ENCODE peak calls at places on chromosomes 6 and 20, in six cellular contexts. Z, B, G, X, N and T are unnamed samples.

GRCh38 chr6:116556065-116556464 is 2.5 kb downstream of the CALHM4 start:
- DNase-seq in Z (no peak), B (no peak), G (no peak), X (no peak), N (no peak), T (no peak)

GRCh38 chr6:162468326-162468725 is 259.2 kb downstream of the PRKN start:
- DNase-seq in Z (no peak), B (no peak), G (no peak), X (no peak), N (no peak), T (no peak)

GRCh38 chr20:46375771-46376170 is 30.6 kb downstream of the ELMO2 start:
- DNase-seq in Z (no peak), B (no peak), G (no peak), X (no peak), N (no peak), T (no peak)

GRCh38 chr20:61346996-61347906 is 95.2 kb downstream of the CDH4 start:
- DNase-seq in Z (no peak), B (no peak), G (no peak), X (no peak), N (no peak), T (no peak)

GRCh38 chr20:15931897-15932296 is 641.4 kb downstream of the KIF16B start:
- DNase-seq in Z (no peak), B (no peak), G (no peak), X (no peak), N (no peak), T (no peak)

GRCh38 chr20:35328095-35328685 is 36.0 kb upstream of the FAM83C start:
- DNase-seq in Z (no peak), B (no peak), G (no peak), X (no peak), N (no peak), T (no peak)

GRCh38 chr6:131867744-131868143 is 59.9 kb downstream of the ENPP1 start:
- DNase-seq in Z (no peak), B (no peak), G (no peak), X (no peak), N (no peak), T (no peak)

GRCh38 chr6:70725817-70726413 is 58.2 kb downstream of the SMAP1 start:
- DNase-seq in Z (no peak), B (no peak), G (no peak), X (no peak), N (no peak), T (no peak)

GRCh38 chr20:43752561-43753301 is 25.9 kb upstream of the GTSF1L start:
- DNase-seq in Z (no peak), B (peak), G (no peak), X (no peak), N (peak), T (no peak)

GRCh38 chr6:127481628-127482027 is 22.4 kb upstream of the KIAA0408 start:
- DNase-seq in Z (no peak), B (no peak), G (no peak), X (no peak), N (no peak), T (no peak)

GRCh38 chr6:160127270-160128124 is 5.9 kb downstream of the SLC22A1 start:
- DNase-seq in Z (no peak), B (peak), G (no peak), X (peak), N (no peak), T (no peak)

GRCh38 chr6:6962699-6963098 is 145.1 kb upstream of the RREB1 start:
- DNase-seq in Z (no peak), B (no peak), G (no peak), X (no peak), N (no peak), T (no peak)

GRCh38 chr6:4313044-4313686 is 177.8 kb upstream of the ECI2 start:
- DNase-seq in Z (peak), B (no peak), G (no peak), X (no peak), N (peak), T (peak)

GRCh38 chr6:210778-211177 is 81.5 kb upstream of the DUSP22 start:
- DNase-seq in Z (no peak), B (no peak), G (no peak), X (no peak), N (no peak), T (no peak)

GRCh38 chr20:48638546-48638945 is 189.3 kb downstream of the PREX1 start:
- DNase-seq in Z (peak), B (no peak), G (no peak), X (no peak), N (no peak), T (no peak)

GRCh38 chr6:32152414-32153251 is 894 bp upstream of the PRRT1 start:
- DNase-seq in Z (no peak), B (peak), G (no peak), X (no peak), N (no peak), T (no peak)

GRCh38 chr6:32153835-32154513 is at the start of gene PPT2:
- DNase-seq in Z (peak), B (peak), G (peak), X (no peak), N (peak), T (peak)

GRCh38 chr6:32154514-32155161 is 697 bp downstream of the PPT2 start:
- DNase-seq in Z (peak), B (peak), G (peak), X (no peak), N (peak), T (peak)

GRCh38 chr6:32151885-32152311 is at the start of gene PRRT1:
- DNase-seq in Z (no peak), B (no peak), G (no peak), X (no peak), N (no peak), T (no peak)

DNA sequence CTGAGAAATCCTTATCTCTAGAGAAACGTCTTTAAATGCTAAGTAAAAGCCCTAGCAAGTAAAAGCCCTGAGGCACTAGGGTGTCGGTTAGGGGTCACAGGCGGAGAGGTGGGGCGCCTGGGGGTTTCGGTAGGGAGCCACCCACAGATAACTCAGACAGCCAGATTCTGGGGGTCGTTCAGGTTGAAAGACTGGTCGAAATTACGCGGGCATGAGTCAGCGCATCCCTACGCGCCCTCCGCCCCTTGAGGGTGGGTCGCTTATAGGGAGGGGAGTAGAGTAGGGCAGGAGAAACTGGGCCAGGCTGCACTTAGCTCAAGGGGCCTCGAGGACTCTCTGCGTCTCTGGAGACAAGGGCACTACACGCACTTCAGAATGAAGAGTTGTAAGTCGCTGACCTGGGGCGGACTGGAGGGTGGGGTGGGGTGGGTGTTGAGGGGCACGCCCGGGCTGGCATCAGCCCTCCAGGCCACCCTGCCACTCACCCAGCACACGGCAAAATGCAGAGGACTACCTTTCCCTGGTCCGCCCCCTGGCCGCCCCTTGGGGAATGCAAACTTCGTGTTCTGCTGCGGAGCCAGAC is 598 bp upstream of the PPT2 start:
- DNase-seq in Z (no peak), B (peak), G (no peak), X (no peak), N (no peak), T (peak)
- H3K27ac ChIP-seq in Z (peak), B (peak), G (peak), X (peak), N (peak), T (peak)

GRCh38 chr6:118896339-118897136 is 2.6 kb downstream of the ASF1A start:
- DNase-seq in Z (peak), B (no peak), G (no peak), X (no peak), N (no peak), T (no peak)
- TF ChIP-seq POLR2A in Z (no peak), B (no peak), G (no peak), X (no peak), N (no peak), T (no peak)

GRCh38 chr6:25984265-25984664 is 21.7 kb downstream of the TRIM38 start:
- DNase-seq in Z (no peak), B (no peak), G (no peak), X (no peak), N (no peak), T (no peak)
- TF ChIP-seq POLR2AphosphoS5 in Z (no peak), B (no peak), G (no peak), X (no peak), N (no peak), T (no peak)

DNA sequence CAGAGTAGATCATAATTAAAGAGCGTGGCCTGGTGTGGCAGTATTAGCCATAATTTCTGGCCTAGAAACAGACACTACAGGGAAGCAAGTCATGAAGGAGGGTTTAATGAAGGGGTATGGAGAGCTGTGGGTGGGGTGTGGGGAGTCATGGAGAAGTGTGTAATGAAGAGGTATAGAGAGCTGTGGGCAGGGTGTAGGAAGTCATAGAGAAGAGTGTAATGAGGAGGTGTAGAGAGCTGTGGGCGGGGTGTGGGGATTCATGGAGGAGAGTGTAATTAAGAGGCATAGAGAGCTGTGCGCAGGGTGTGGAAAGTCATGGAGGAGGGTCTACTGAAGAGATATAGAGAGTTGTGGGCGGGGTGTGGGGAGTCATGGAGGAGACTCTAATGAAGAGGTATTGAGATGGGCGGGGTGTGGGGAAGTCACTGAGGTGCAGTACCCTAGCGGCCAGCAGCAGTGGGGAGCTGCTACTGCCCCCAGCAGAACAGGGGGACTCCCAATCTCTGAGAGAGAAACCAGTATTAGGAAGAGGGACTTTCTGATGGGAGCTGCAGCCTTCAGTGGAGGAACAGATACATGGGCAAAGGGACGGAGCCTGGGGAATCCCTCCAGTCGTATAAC is 145.4 kb upstream of the FOXA2 start:
- DNase-seq in Z (no peak), B (no peak), G (no peak), X (no peak), N (no peak), T (no peak)
- H3K27ac ChIP-seq in Z (no peak), B (no peak), G (no peak), X (no peak), N (no peak), T (no peak)

DNA sequence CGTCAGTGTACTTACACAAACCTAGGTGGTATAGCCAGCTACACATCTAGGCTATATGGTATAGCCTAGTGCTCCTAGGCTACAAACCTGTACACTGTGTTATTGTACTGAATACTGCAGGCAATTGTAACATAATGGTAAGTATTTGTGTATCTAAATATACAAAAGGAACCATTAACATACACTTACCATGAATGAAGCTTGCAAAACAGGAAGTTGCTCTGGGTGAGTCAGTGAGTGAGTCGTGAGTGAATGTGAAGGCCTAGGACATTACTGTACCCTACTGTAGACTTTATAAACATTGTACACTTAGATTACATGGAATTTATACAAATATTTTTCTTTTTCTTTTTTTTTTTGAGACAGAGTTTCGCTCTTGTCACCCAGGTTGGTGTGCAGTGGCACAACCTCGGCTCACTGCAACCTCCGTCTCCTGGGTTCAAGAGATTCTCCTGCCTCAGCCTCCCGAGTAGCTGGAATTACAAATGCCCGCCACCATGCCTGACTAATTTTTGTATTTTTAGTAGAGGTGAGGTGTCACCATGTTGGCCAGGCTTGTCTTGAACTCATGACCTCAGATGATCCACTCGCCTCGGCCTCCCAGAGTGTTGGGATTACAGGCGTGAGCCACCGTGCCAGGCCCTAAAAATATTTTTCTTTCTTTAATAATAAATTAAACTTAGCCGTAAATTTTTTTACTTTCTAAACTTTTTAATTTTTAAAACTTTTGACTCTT is 15.4 kb upstream of the KIAA1755 start:
- DNase-seq in Z (no peak), B (no peak), G (no peak), X (no peak), N (no peak), T (no peak)
- TF ChIP-seq POLR2A in Z (no peak), B (no peak), G (no peak), X (no peak), N (no peak), T (no peak)

GRCh38 chr20:53827996-53828672 is 234.5 kb upstream of the ZNF217 start:
- DNase-seq in Z (peak), B (no peak), G (peak), X (no peak), N (no peak), T (no peak)

GRCh38 chr20:53827292-53827995 is 233.8 kb upstream of the ZNF217 start:
- DNase-seq in Z (no peak), B (no peak), G (no peak), X (no peak), N (no peak), T (no peak)

GRCh38 chr20:53828673-53829085 is 235.0 kb upstream of the ZNF217 start:
- DNase-seq in Z (peak), B (no peak), G (peak), X (no peak), N (no peak), T (no peak)

GRCh38 chr20:53829706-53830521 is 236.3 kb upstream of the ZNF217 start:
- DNase-seq in Z (no peak), B (no peak), G (no peak), X (no peak), N (peak), T (no peak)

GRCh38 chr20:53829086-53829703 is 235.6 kb upstream of the ZNF217 start:
- DNase-seq in Z (peak), B (no peak), G (no peak), X (no peak), N (no peak), T (no peak)
- TF ChIP-seq POLR2AphosphoS5 in Z (peak), B (peak), G (peak), X (no peak), N (peak), T (peak)

GRCh38 chr6:149487316-149487715 is 2.5 kb upstream of the ZC3H12D start:
- DNase-seq in Z (no peak), B (no peak), G (no peak), X (no peak), N (no peak), T (no peak)

GRCh38 chr6:149484733-149485700 is at the start of gene ZC3H12D:
- DNase-seq in Z (peak), B (peak), G (no peak), X (no peak), N (peak), T (peak)

GRCh38 chr6:149489967-149490366 is 5.2 kb upstream of the ZC3H12D start:
- DNase-seq in Z (no peak), B (no peak), G (no peak), X (no peak), N (no peak), T (no peak)

GRCh38 chr6:149492798-149493165 is 8.0 kb upstream of the ZC3H12D start:
- DNase-seq in Z (no peak), B (no peak), G (no peak), X (no peak), N (no peak), T (no peak)

GRCh38 chr6:149488815-149489214 is 4.0 kb upstream of the ZC3H12D start:
- DNase-seq in Z (no peak), B (no peak), G (no peak), X (no peak), N (no peak), T (no peak)
- H3K27ac ChIP-seq in Z (no peak), B (no peak), G (no peak), X (no peak), N (no peak), T (no peak)

GRCh38 chr6:166997768-166998255 is 1.4 kb upstream of the CEP43 start:
- DNase-seq in Z (peak), B (peak), G (peak), X (no peak), N (peak), T (peak)

GRCh38 chr6:166997348-166997747 is 1.8 kb upstream of the CEP43 start:
- DNase-seq in Z (no peak), B (no peak), G (no peak), X (no peak), N (no peak), T (no peak)

GRCh38 chr6:166999145-166999844 is at the start of gene CEP43:
- DNase-seq in Z (peak), B (peak), G (peak), X (no peak), N (peak), T (peak)

GRCh38 chr6:166999845-167000253 is 652 bp downstream of the CEP43 start:
- DNase-seq in Z (no peak), B (peak), G (no peak), X (no peak), N (peak), T (no peak)

DNA sequence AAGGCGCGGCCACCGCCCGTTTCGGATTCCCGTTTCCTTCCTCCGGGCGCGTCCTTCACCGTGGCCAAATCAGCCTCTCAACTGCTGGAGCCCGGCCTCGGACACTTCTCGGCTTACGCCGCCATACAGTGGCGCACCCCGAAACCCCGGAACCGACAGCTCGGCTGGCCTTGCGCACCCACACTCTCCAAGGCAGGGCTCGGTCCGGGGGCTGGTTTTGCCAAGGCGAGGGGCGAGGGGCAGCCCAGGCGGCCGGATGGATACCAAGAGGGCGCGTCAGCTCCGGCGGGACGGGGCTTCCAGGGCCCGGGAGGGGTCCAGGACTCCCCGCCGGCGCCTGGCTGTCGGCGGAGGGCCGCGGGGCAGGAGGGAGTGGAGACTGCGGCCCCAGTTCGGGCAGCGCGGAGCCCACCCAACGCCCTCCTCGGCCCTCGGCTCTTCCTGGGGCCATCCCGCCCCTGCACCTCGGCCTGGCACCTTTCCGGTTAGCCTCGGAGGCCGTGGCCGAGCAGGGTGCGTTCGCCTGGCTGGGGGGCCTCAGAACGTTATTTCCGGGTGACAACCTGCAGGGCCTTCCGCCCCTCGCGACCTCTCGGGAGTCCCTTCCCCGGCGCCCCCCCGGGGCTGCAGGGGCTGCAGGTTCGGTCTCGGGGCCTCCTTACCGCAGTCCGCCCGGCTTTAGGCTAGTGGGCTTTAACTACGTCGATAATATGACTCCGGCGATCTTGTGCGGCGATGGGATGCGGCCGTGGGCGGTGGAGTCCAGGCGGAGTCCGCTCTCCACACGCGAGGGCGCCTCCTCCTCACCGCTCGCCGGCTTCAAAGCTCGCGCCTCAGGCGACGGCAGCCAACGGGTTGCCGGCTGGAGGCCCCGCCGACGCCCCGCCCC is 697 bp upstream of the CEP43 start:
- DNase-seq in Z (no peak), B (peak), G (peak), X (no peak), N (peak), T (peak)
- TF ChIP-seq POLR2A in Z (no peak), B (no peak), G (no peak), X (no peak), N (no peak), T (no peak)

DNA sequence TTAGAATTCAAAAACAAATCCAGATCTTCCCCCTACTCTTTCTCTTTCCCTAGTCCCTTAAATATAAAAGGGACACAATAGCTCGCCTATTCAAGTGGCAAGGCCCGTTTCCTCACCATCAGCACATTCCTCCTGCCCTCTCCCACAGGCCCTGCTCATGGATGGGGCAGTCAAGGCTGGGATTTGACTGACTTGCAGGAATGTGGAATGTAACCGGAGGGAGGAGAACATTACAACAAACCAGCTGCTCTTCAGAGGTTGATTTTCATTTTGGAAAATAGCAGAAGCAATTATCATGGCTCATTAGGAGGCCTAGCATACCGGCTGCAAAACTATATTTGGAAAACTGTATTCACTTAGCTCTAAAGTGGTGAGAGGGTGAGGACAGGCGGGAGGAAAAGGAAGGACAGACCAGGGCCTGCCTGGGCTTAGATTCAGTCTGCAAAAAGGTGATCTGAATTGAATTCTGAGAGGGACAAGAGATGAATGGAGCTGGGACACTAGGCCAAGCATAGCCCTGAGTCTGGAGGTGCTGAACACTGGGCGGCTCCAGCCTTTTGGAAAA is 283.7 kb downstream of the CD83 start:
- DNase-seq in Z (no peak), B (no peak), G (no peak), X (no peak), N (no peak), T (no peak)
- TF ChIP-seq POLR2AphosphoS5 in Z (no peak), B (no peak), G (no peak), X (no peak), N (no peak), T (no peak)